ENCODE peak calls at places on chromosome 10, in six cellular contexts. A, X, I, T, G and H are unnamed samples. For H4K20me1 and H3F3A, the result is how much of the 10 kb centered on the place peaks cover.

GRCh38 chr10:90817173-90817889 is 40.5 kb downstream of the HTR7 start:
- DNase-seq in A (no peak), X (no peak), I (no peak), T (no peak), G (no peak), H (no peak)

GRCh38 chr10:119421887-119422684 is 120.4 kb downstream of the RGS10 start:
- DNase-seq in A (peak), X (no peak), I (peak), T (no peak), G (no peak), H (no peak)

GRCh38 chr10:86344714-86345161 is 21.9 kb downstream of the GRID1 start:
- DNase-seq in A (peak), X (no peak), I (no peak), T (no peak), G (no peak), H (peak)

GRCh38 chr10:111146025-111146640 is 69.3 kb downstream of the ADRA2A start:
- DNase-seq in A (peak), X (no peak), I (no peak), T (no peak), G (no peak), H (no peak)

GRCh38 chr10:70480254-70480861 is 1.8 kb downstream of the PALD1 start:
- DNase-seq in A (no peak), X (peak), I (no peak), T (no peak), G (no peak), H (no peak)

GRCh38 chr10:32055478-32056135 is 618 bp downstream of the KIF5B start:
- DNase-seq in A (peak), X (peak), I (peak), T (peak), G (no peak), H (peak)

GRCh38 chr10:32171213-32171612 is 115.0 kb upstream of the KIF5B start:
- DNase-seq in A (no peak), X (no peak), I (no peak), T (no peak), G (peak), H (peak)

GRCh38 chr10:44244745-44245600 is 139.9 kb downstream of the CXCL12 start:
- DNase-seq in A (peak), X (no peak), I (no peak), T (no peak), G (no peak), H (no peak)

GRCh38 chr10:70319824-70320223 is 36.0 kb upstream of the NPFFR1 start:
- DNase-seq in A (no peak), X (no peak), I (no peak), T (no peak), G (no peak), H (no peak)

GRCh38 chr10:102280397-102281015 is 35.2 kb downstream of the GBF1 start:
- DNase-seq in A (peak), X (no peak), I (no peak), T (no peak), G (no peak), H (no peak)

GRCh38 chr10:93152136-93152535 is 78.4 kb downstream of the CYP26A1 start:
- DNase-seq in A (peak), X (no peak), I (no peak), T (no peak), G (peak), H (peak)

GRCh38 chr10:31591569-31591968 is 272.6 kb downstream of the ZEB1 start:
- DNase-seq in A (no peak), X (no peak), I (no peak), T (no peak), G (no peak), H (no peak)

GRCh38 chr10:1687606-1688005 is 49.7 kb downstream of the ADARB2 start:
- DNase-seq in A (no peak), X (no peak), I (no peak), T (no peak), G (no peak), H (no peak)

GRCh38 chr10:34628174-34628802 is 186.8 kb downstream of the PARD3 start:
- DNase-seq in A (no peak), X (no peak), I (no peak), T (no peak), G (no peak), H (no peak)

GRCh38 chr10:132263866-132264265 is 43.9 kb downstream of the STK32C start:
- DNase-seq in A (no peak), X (no peak), I (no peak), T (no peak), G (no peak), H (no peak)

GRCh38 chr10:1206601-1207000 is 150.4 kb downstream of the WDR37 start:
- DNase-seq in A (no peak), X (no peak), I (no peak), T (no peak), G (no peak), H (no peak)

GRCh38 chr10:89837173-89838001 is 136.0 kb downstream of the KIF20B start:
- DNase-seq in A (peak), X (peak), I (peak), T (no peak), G (no peak), H (peak)

GRCh38 chr10:17512341-17513001 is 58.1 kb upstream of the ST8SIA6 start:
- DNase-seq in A (peak), X (no peak), I (no peak), T (no peak), G (peak), H (peak)

GRCh38 chr10:119104653-119105024 is 726 bp downstream of the DENND10 start:
- DNase-seq in A (no peak), X (no peak), I (peak), T (peak), G (no peak), H (no peak)

GRCh38 chr10:37754538-37755323 is 102.7 kb downstream of the ZNF248 start:
- DNase-seq in A (peak), X (peak), I (no peak), T (peak), G (no peak), H (peak)

GRCh38 chr10:107163086-107163880 is 1.2 kb downstream of the SORCS1 start:
- DNase-seq in A (peak), X (no peak), I (peak), T (peak), G (no peak), H (no peak)

GRCh38 chr10:71623098-71623985 is 96.2 kb downstream of the C10orf105 start:
- DNase-seq in A (peak), X (no peak), I (peak), T (peak), G (no peak), H (peak)

GRCh38 chr10:124647421-124648130 is 96.6 kb downstream of the FAM53B start:
- DNase-seq in A (peak), X (peak), I (no peak), T (no peak), G (no peak), H (peak)

GRCh38 chr10:70965566-70965965 is 77.2 kb upstream of the PCBD1 start:
- DNase-seq in A (no peak), X (no peak), I (no peak), T (no peak), G (no peak), H (no peak)

GRCh38 chr10:9069136-9069535 is 1014.6 kb downstream of the GATA3 start:
- DNase-seq in A (no peak), X (no peak), I (no peak), T (no peak), G (peak), H (peak)

GRCh38 chr10:91756286-91756685 is 41.9 kb upstream of the TNKS2 start:
- DNase-seq in A (peak), X (no peak), I (no peak), T (no peak), G (no peak), H (no peak)

GRCh38 chr10:124609698-124610097 is 134.5 kb downstream of the FAM53B start:
- DNase-seq in A (no peak), X (no peak), I (no peak), T (no peak), G (no peak), H (no peak)

GRCh38 chr10:12194752-12195271 is 879 bp downstream of the NUDT5 start:
- DNase-seq in A (peak), X (peak), I (peak), T (peak), G (no peak), H (peak)

GRCh38 chr10:107614939-107615665 is 450.6 kb upstream of the SORCS1 start:
- DNase-seq in A (peak), X (no peak), I (no peak), T (no peak), G (no peak), H (peak)

DNA sequence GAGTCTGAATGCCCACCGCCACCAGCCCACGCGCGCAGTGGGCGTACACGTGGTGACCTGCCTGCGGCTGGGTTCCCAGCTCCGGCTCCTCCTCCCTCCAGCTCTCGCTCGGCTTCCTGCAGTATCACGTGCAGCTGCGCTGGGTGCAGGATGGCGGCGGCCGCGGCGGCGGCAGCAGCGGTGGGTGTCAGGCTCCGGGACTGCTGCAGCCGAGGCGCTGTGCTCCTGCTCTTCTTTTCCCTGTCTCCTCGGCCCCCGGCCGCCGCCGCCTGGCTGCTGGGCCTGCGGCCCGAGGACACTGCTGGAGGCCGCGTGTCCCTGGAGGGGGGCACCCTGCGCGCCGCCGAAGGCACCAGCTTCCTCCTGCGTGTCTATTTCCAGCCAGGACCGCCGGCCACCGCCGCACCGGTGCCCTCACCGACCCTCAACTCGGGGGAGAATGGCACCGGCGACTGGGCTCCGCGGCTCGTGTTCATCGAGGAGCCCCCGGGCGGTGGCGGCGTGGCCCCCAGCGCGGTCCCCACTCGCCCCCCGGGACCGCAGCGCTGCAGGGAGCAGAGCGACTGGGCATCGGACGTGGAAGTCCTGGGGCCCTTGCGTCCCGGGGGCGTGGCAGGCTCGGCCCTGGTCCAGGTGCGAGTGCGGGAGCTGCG is at the start of gene CNNM1:
- DNase-seq in A (peak), X (no peak), I (peak), T (peak), G (no peak), H (peak)
- TF ChIP-seq EZH2 in A (no peak), X (no peak), I (no peak), T (peak), G (no peak), H (no peak)

DNA sequence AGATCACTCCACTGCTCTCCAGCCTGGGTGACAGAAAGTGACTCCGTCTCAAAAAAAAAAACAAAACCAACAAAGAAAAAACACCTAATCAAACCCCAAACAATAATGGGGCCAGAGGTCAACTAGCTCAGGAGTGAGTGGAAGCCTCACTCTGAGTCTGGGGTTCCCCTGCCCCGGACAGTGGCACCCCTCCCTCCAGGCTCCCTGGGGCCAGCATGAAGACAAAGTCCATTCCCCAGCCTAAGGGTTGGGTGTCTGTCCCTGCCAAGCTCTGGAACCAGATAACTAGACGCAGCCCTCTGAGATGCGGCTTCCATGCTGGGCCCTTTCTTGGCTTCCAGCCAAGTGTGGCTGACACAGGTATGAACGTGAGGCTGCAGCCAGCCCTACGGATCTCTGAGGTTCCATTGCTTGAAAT is 1.7 kb upstream of the FUOM start:
- DNase-seq in A (no peak), X (no peak), I (no peak), T (no peak), G (no peak), H (peak)
- H4K20me1 ChIP-seq in A (under half), X (under half), I (under half), T (under half), G (under half), H (under half)

DNA sequence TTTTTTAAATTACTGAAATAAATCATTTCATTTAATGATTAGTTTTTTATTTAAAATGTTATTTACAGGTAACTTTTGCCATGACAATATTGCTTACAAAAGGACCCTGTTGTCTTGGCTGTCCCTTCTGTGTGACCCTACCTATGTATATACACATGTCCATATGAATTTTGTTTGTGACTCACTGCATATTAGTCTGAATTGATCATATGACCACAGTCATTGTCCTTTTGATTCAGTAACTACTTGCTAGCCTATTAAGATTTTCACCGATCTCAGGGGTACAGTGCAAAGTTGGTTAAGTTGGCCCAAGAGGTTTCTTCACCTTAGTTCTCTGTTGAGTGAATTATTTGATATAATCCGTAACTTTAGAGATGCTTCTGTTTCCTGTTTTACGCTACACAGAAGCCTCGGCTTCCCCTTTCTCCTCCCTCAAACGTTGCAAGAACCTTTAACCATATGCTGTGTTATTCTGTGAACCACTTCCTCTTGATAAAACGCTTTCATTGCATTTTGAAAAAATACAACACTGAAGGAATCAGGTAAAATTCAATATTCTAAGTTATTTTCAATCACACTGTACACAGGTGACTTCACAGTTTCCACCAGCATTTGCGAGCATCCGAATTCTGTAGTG is 43.9 kb downstream of the APBB1IP start:
- DNase-seq in A (no peak), X (no peak), I (no peak), T (no peak), G (no peak), H (no peak)
- H3F3A ChIP-seq in A (under half), X (under half), I (under half), T (under half), G (under half), H (under half)

GRCh38 chr10:49766484-49766883 is 4.4 kb upstream of the OGDHL start:
- DNase-seq in A (no peak), X (no peak), I (no peak), T (no peak), G (no peak), H (no peak)

GRCh38 chr10:49767752-49768151 is 5.6 kb upstream of the OGDHL start:
- DNase-seq in A (no peak), X (no peak), I (peak), T (no peak), G (no peak), H (no peak)

GRCh38 chr10:49769692-49770091 is 7.6 kb upstream of the OGDHL start:
- DNase-seq in A (no peak), X (no peak), I (no peak), T (no peak), G (no peak), H (no peak)

GRCh38 chr10:49768731-49769130 is 6.6 kb upstream of the OGDHL start:
- DNase-seq in A (no peak), X (no peak), I (peak), T (no peak), G (no peak), H (no peak)

GRCh38 chr10:49768329-49768728 is 6.2 kb upstream of the OGDHL start:
- DNase-seq in A (no peak), X (no peak), I (peak), T (no peak), G (no peak), H (no peak)
- TF ChIP-seq EZH2 in A (no peak), X (no peak), I (no peak), T (no peak), G (no peak), H (no peak)

DNA sequence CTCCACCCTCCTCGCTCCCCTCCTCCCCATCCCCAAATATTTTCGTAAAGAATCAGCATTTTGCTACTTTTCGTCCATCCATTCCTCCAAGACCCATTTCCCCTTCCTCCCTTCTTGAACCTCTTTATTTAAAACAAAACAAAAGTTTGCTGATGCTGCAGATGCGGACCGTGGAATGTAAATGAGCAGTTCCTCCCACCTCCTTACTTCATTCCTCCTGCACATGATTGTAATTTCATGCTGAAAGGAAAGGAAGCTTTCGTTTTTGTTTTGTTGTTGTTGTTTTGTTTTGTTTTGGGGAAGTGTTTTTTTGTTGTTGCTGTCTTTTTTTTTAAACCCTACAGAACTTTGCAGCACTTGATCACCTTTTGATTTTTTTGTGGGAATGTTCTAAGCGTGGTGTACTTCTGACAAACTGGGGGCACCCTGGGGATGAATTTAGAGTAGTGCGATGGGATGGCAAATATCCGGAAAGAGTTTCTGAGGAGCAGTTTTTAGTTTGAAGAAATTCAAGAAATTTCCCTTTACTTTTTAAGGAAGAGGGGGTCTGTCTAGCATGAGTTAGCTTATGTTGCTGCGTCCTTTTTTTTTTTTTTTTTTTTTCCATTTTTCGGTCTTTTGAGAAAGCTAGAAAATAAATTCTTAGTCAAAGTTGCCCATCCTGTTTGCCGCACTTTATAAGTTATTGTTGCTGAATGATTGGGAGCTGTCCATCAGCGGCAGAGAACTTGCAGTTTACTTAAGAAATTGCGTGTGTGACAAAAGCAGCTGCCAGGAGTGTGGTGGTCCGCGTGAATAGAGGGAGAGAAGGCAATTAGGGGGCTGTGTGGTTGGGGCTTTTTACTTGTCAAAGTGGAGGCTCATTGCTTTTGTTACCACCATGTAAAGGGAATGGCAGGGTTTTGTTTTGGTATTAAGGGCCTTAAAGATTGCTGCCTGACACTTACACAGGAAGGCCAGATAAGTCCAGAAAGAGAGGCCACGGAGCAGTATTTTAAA is 177.5 kb downstream of the TCF7L2 start:
- DNase-seq in A (peak), X (no peak), I (no peak), T (peak), G (no peak), H (no peak)
- H4K20me1 ChIP-seq in A (under half), X (under half), I (under half), T (half or more), G (under half), H (under half)

GRCh38 chr10:61902448-61903183 is 1.1 kb downstream of the ARID5B start:
- DNase-seq in A (peak), X (peak), I (peak), T (peak), G (peak), H (peak)
- H3F3A ChIP-seq in A (half or more), X (half or more), I (under half), T (under half), G (half or more), H (under half)

GRCh38 chr10:74675527-74675926 is 150.9 kb upstream of the KAT6B start:
- DNase-seq in A (no peak), X (no peak), I (no peak), T (no peak), G (no peak), H (no peak)
- TF ChIP-seq EZH2 in A (no peak), X (no peak), I (no peak), T (no peak), G (no peak), H (no peak)

DNA sequence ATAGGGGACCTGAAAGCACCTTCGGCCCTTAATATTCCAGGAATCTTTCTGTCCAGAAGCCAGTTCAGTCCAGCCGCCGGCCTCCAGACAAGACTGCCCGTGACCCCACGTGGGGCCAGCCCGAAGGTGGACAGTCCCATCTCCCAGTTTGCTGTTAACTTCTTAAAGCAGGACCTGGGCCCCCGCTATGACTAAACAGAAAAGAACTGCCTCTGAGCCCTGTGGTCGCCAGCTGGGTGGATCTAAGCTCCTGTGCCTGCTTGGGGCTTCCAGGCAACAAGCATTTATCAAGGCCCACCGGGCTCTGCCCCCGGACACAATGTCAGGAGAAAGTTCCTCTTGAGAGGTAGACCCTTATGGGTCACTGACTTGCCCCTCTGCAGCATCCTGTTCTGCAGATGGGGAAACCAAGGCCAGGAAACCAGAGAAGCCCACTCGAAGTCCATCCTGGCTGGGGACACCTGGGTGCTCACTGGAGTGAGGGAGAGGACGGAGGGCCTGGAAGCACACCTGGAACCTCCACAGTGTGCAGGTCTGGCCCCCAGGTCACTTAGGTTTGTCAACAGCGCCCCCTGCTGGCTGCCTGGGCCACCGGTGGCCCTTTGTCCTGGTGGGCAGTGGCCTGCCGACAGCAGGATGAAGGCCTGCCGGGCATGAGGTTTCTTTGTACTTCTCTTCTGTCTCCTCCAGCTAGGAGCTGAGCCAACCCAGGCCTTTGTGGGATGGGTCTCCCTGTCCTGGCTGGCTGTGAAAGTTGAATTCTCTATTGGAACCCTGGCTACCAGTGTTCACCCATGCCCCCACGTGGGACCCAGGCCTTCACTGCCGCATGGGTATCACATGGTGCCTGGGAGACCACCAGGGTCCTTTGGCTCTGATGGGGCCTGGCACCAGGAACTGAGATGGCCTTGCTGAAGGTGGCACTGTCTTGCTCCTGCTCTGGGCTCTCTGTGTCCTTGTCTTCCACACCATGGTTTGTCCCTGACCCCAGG is 128.0 kb downstream of the ZMIZ1 start:
- DNase-seq in A (peak), X (peak), I (peak), T (peak), G (peak), H (peak)
- H4K20me1 ChIP-seq in A (under half), X (under half), I (under half), T (under half), G (under half), H (under half)